ENCODE peak calls at places on chromosomes 5 and 9, in six cellular contexts. U is MV-4-11; W is naive thymus-derived CD4-positive, alpha-beta T cell; I is kidney; D is keratinocyte; T is KG1. S is an unnamed sample.

GRCh38 chr9:72930828-72931227 is 22.0 kb downstream of the ALDH1A1 start:
- DNase-seq in U (no peak), W (no peak), I (no peak), D (no peak), T (no peak), S (no peak)

GRCh38 chr5:115599502-115599901 is 2.8 kb downstream of the TICAM2 start:
- DNase-seq in U (peak), W (no peak), I (no peak), D (no peak), T (no peak), S (no peak)

GRCh38 chr5:153755913-153756500 is 265.5 kb downstream of the GRIA1 start:
- DNase-seq in U (no peak), W (no peak), I (no peak), D (no peak), T (no peak), S (no peak)

GRCh38 chr5:1801954-1802295 is 718 bp downstream of the NDUFS6 start:
- DNase-seq in U (no peak), W (no peak), I (no peak), D (no peak), T (no peak), S (no peak)

GRCh38 chr9:2623046-2623865 is 1.7 kb downstream of the VLDLR start:
- DNase-seq in U (peak), W (no peak), I (peak), D (no peak), T (no peak), S (peak)

GRCh38 chr5:172173771-172174170 is 14.3 kb downstream of the STK10 start:
- DNase-seq in U (peak), W (peak), I (no peak), D (peak), T (no peak), S (no peak)

GRCh38 chr5:1542755-1543154 is 19.0 kb upstream of the LPCAT1 start:
- DNase-seq in U (peak), W (no peak), I (peak), D (peak), T (no peak), S (no peak)

GRCh38 chr9:38662763-38663593 is 42.6 kb upstream of the ANKRD18A start:
- DNase-seq in U (no peak), W (no peak), I (no peak), D (no peak), T (no peak), S (no peak)

GRCh38 chr5:151733727-151734408 is 24.6 kb downstream of the ATOX1 start:
- DNase-seq in U (no peak), W (no peak), I (no peak), D (no peak), T (no peak), S (no peak)

GRCh38 chr9:133362359-133363044 is 6.2 kb downstream of the SURF2 start:
- DNase-seq in U (no peak), W (no peak), I (peak), D (no peak), T (no peak), S (no peak)

GRCh38 chr9:127927457-127928231 is 2.9 kb downstream of the PIP5KL1 start:
- DNase-seq in U (no peak), W (peak), I (peak), D (peak), T (no peak), S (peak)

GRCh38 chr9:84283895-84284294 is 56.7 kb downstream of the SLC28A3 start:
- DNase-seq in U (no peak), W (no peak), I (no peak), D (no peak), T (no peak), S (no peak)

GRCh38 chr5:158384535-158385421 is 525.8 kb upstream of the CLINT1 start:
- DNase-seq in U (peak), W (no peak), I (no peak), D (peak), T (no peak), S (no peak)

GRCh38 chr5:72662936-72663335 is 153.5 kb upstream of the TNPO1 start:
- DNase-seq in U (no peak), W (no peak), I (no peak), D (no peak), T (no peak), S (no peak)

GRCh38 chr9:114238919-114239879 is 83.7 kb upstream of the ORM1 start:
- DNase-seq in U (no peak), W (no peak), I (peak), D (no peak), T (no peak), S (peak)

GRCh38 chr5:165714594-165714993 is 2209.2 kb downstream of the MAT2B start:
- DNase-seq in U (no peak), W (no peak), I (no peak), D (no peak), T (no peak), S (no peak)

GRCh38 chr5:127697894-127698600 is 5.1 kb upstream of the CCDC192 start:
- DNase-seq in U (no peak), W (no peak), I (no peak), D (peak), T (no peak), S (no peak)

GRCh38 chr5:57842376-57843015 is 359.9 kb upstream of the ACTBL2 start:
- DNase-seq in U (no peak), W (no peak), I (no peak), D (no peak), T (no peak), S (no peak)

GRCh38 chr5:102536323-102536928 is 37.6 kb upstream of the SLCO6A1 start:
- DNase-seq in U (peak), W (no peak), I (no peak), D (no peak), T (no peak), S (no peak)

GRCh38 chr5:179776413-179776938 is 17.3 kb upstream of the LTC4S start:
- DNase-seq in U (no peak), W (no peak), I (peak), D (no peak), T (no peak), S (no peak)

GRCh38 chr9:96853711-96854072 is 622 bp downstream of the ZNF782 start:
- DNase-seq in U (no peak), W (no peak), I (no peak), D (no peak), T (peak), S (no peak)

GRCh38 chr5:20958641-20959040 is 970.6 kb upstream of the CDH18 start:
- DNase-seq in U (no peak), W (no peak), I (no peak), D (no peak), T (no peak), S (no peak)

GRCh38 chr5:57172466-57172961 is 1.3 kb upstream of the GPBP1 start:
- DNase-seq in U (no peak), W (no peak), I (no peak), D (no peak), T (no peak), S (no peak)

GRCh38 chr9:115362101-115362500 is 244.1 kb upstream of the TNC start:
- DNase-seq in U (no peak), W (no peak), I (no peak), D (no peak), T (no peak), S (no peak)